ENCODE peak calls at places on chromosomes 6 and 20, in ten cellular contexts. M, E, X, K, Z, B, Y, O, L and A are unnamed samples. For H3K36me3 and H3K4me1, the result is how much of the 10 kb centered on the place peaks cover.

GRCh38 chr6:99739526-99739925 is 132.9 kb downstream of the PRDM13 start:
- DNase-seq in M (no peak), E (peak), X (peak), K (no peak), Z (no peak), B (no peak), Y (no peak), O (no peak), L (no peak), A (no peak)

GRCh38 chr20:51542894-51543788 is 622 bp upstream of the NFATC2 start:
- DNase-seq in M (no peak), E (no peak), X (no peak), K (no peak), Z (no peak), B (no peak), Y (no peak), O (no peak), L (no peak), A (no peak)

GRCh38 chr6:32982084-32982701 is 13.8 kb downstream of the BRD2 start:
- DNase-seq in M (no peak), E (no peak), X (no peak), K (no peak), Z (no peak), B (no peak), Y (no peak), O (no peak), L (no peak), A (no peak)

GRCh38 chr6:132548746-132549463 is 3.6 kb upstream of the TAAR8 start:
- DNase-seq in M (no peak), E (no peak), X (no peak), K (no peak), Z (no peak), B (no peak), Y (no peak), O (no peak), L (no peak), A (no peak)

GRCh38 chr20:45293041-45294002 is 13.3 kb upstream of the RBPJL start:
- DNase-seq in M (peak), E (peak), X (peak), K (peak), Z (peak), B (peak), Y (peak), O (peak), L (peak), A (peak)

GRCh38 chr6:16909599-16910360 is 148.5 kb upstream of the ATXN1 start:
- DNase-seq in M (no peak), E (no peak), X (no peak), K (no peak), Z (no peak), B (no peak), Y (no peak), O (no peak), L (no peak), A (no peak)

GRCh38 chr6:135750081-135750480 is 101.4 kb upstream of the PDE7B start:
- DNase-seq in M (no peak), E (no peak), X (no peak), K (no peak), Z (no peak), B (no peak), Y (no peak), O (no peak), L (no peak), A (no peak)

GRCh38 chr20:25692499-25692898 is 4.2 kb downstream of the ZNF337 start:
- DNase-seq in M (no peak), E (no peak), X (no peak), K (no peak), Z (no peak), B (no peak), Y (no peak), O (no peak), L (no peak), A (no peak)

GRCh38 chr6:83976037-83976755 is 57.4 kb upstream of the MRAP2 start:
- DNase-seq in M (no peak), E (no peak), X (no peak), K (no peak), Z (no peak), B (no peak), Y (no peak), O (no peak), L (no peak), A (no peak)

GRCh38 chr20:20371133-20371532 is 3.2 kb downstream of the INSM1 start:
- DNase-seq in M (no peak), E (no peak), X (no peak), K (no peak), Z (no peak), B (no peak), Y (no peak), O (no peak), L (no peak), A (no peak)

GRCh38 chr20:17848649-17849048 is 119.9 kb downstream of the SNX5 start:
- DNase-seq in M (no peak), E (no peak), X (no peak), K (no peak), Z (no peak), B (no peak), Y (no peak), O (no peak), L (no peak), A (no peak)

GRCh38 chr6:108619431-108620197 is 58.9 kb downstream of the FOXO3 start:
- DNase-seq in M (no peak), E (no peak), X (no peak), K (no peak), Z (no peak), B (no peak), Y (no peak), O (no peak), L (no peak), A (no peak)

GRCh38 chr6:108616544-108616943 is 55.8 kb downstream of the FOXO3 start:
- DNase-seq in M (no peak), E (no peak), X (no peak), K (no peak), Z (no peak), B (no peak), Y (no peak), O (no peak), L (no peak), A (no peak)

GRCh38 chr6:108621117-108621516 is 60.4 kb downstream of the FOXO3 start:
- DNase-seq in M (no peak), E (peak), X (peak), K (no peak), Z (peak), B (no peak), Y (no peak), O (peak), L (no peak), A (peak)

GRCh38 chr6:108616973-108617372 is 56.3 kb downstream of the FOXO3 start:
- DNase-seq in M (no peak), E (no peak), X (no peak), K (no peak), Z (no peak), B (no peak), Y (no peak), O (no peak), L (no peak), A (no peak)

GRCh38 chr6:108618623-108619152 is 58.0 kb downstream of the FOXO3 start:
- DNase-seq in M (no peak), E (no peak), X (no peak), K (no peak), Z (no peak), B (no peak), Y (no peak), O (no peak), L (no peak), A (no peak)
- H3K27ac ChIP-seq in M (no peak), E (no peak), X (peak), K (no peak), Z (peak), B (no peak), Y (no peak), O (no peak), L (peak), A (peak)

GRCh38 chr6:142192343-142192742 is 45.3 kb downstream of the VTA1 start:
- DNase-seq in M (no peak), E (no peak), X (no peak), K (no peak), Z (no peak), B (no peak), Y (no peak), O (no peak), L (no peak), A (no peak)

GRCh38 chr6:142200846-142201628 is 54.0 kb downstream of the VTA1 start:
- DNase-seq in M (no peak), E (no peak), X (no peak), K (no peak), Z (no peak), B (no peak), Y (no peak), O (no peak), L (no peak), A (no peak)

GRCh38 chr6:142193621-142194020 is 46.6 kb downstream of the VTA1 start:
- DNase-seq in M (no peak), E (no peak), X (no peak), K (no peak), Z (no peak), B (no peak), Y (no peak), O (no peak), L (no peak), A (no peak)

GRCh38 chr6:142195862-142196536 is 48.9 kb downstream of the VTA1 start:
- DNase-seq in M (no peak), E (no peak), X (no peak), K (no peak), Z (no peak), B (no peak), Y (no peak), O (no peak), L (no peak), A (no peak)
- H3K36me3 ChIP-seq in M (under half), E (under half), X (under half), K (under half), Z (under half), B (under half), Y (under half), O (under half), L (under half), A (under half)

GRCh38 chr20:5652626-5653573 is 97.3 kb upstream of the SHLD1 start:
- DNase-seq in M (no peak), E (no peak), X (no peak), K (no peak), Z (peak), B (no peak), Y (no peak), O (no peak), L (no peak), A (no peak)
- H3K4me1 ChIP-seq in M (half or more), E (under half), X (under half), K (under half), Z (under half), B (under half), Y (under half), O (under half), L (under half), A (under half)

GRCh38 chr20:18983796-18984195 is 170.2 kb downstream of the SCP2D1 start:
- DNase-seq in M (no peak), E (peak), X (no peak), K (no peak), Z (no peak), B (no peak), Y (no peak), O (no peak), L (no peak), A (no peak)

GRCh38 chr20:18985551-18985950 is 172.0 kb downstream of the SCP2D1 start:
- DNase-seq in M (no peak), E (no peak), X (no peak), K (no peak), Z (no peak), B (no peak), Y (peak), O (no peak), L (no peak), A (no peak)

GRCh38 chr20:18986146-18986830 is 172.7 kb downstream of the SCP2D1 start:
- DNase-seq in M (no peak), E (no peak), X (no peak), K (no peak), Z (no peak), B (no peak), Y (no peak), O (no peak), L (no peak), A (peak)

GRCh38 chr20:18981956-18982539 is 168.5 kb downstream of the SCP2D1 start:
- DNase-seq in M (no peak), E (no peak), X (no peak), K (no peak), Z (no peak), B (no peak), Y (no peak), O (no peak), L (no peak), A (no peak)

GRCh38 chr20:18984238-18985200 is 170.9 kb downstream of the SCP2D1 start:
- DNase-seq in M (no peak), E (peak), X (no peak), K (no peak), Z (no peak), B (no peak), Y (no peak), O (no peak), L (no peak), A (peak)
- H3K27ac ChIP-seq in M (no peak), E (peak), X (no peak), K (no peak), Z (no peak), B (no peak), Y (no peak), O (no peak), L (no peak), A (no peak)

GRCh38 chr20:35709269-35709668 is 10.1 kb downstream of the ROMO1 start:
- DNase-seq in M (no peak), E (no peak), X (no peak), K (no peak), Z (no peak), B (no peak), Y (no peak), O (no peak), L (no peak), A (no peak)
- H3K36me3 ChIP-seq in M (under half), E (under half), X (half or more), K (half or more), Z (half or more), B (half or more), Y (under half), O (half or more), L (half or more), A (half or more)